ENCODE peak calls at places on chromosomes 2 and 18, in seven cellular contexts. T is GM12865; A is stimulated activated CD4-positive, alpha-beta T cell treated with anti-CD3 and anti-CD28 coated beads, Interleukin-2, amount 100 ng/mL, for 48 hours; P is KBM-7; D is cardiac fibroblast; E is colonic mucosa; H is stimulated activated CD8-positive, alpha-beta memory T cell treated with anti-CD3 and anti-CD28 coated beads, Interleukin-15, amount 100 ng/mL, for 24 hours. C is an unnamed sample.

GRCh38 chr18:79573921-79574491 is 105.6 kb upstream of the CTDP1 start:
- DNase-seq in T (no peak), A (no peak), P (no peak), D (no peak), E (peak), H (no peak), C (no peak)

GRCh38 chr2:219287569-219288265 is 8.6 kb downstream of the DNAJB2 start:
- DNase-seq in T (no peak), A (no peak), P (peak), D (no peak), E (no peak), H (no peak), C (no peak)

GRCh38 chr18:74281639-74282358 is 10.0 kb downstream of the CYB5A start:
- DNase-seq in T (no peak), A (no peak), P (no peak), D (peak), E (peak), H (no peak), C (no peak)

GRCh38 chr2:215450188-215451011 is 14.5 kb upstream of the FN1 start:
- DNase-seq in T (no peak), A (no peak), P (no peak), D (no peak), E (no peak), H (no peak), C (no peak)

GRCh38 chr2:219436491-219436890 is 1.8 kb downstream of the SPEG start:
- DNase-seq in T (no peak), A (no peak), P (no peak), D (no peak), E (no peak), H (no peak), C (no peak)

GRCh38 chr2:32532961-32533360 is 94.9 kb upstream of the TTC27 start:
- DNase-seq in T (no peak), A (no peak), P (no peak), D (no peak), E (no peak), H (no peak), C (no peak)

GRCh38 chr2:85468704-85469349 is 50.3 kb downstream of the SH2D6 start:
- DNase-seq in T (no peak), A (no peak), P (no peak), D (peak), E (peak), H (no peak), C (peak)

GRCh38 chr2:58633576-58634365 is 392.6 kb upstream of the FANCL start:
- DNase-seq in T (no peak), A (no peak), P (no peak), D (peak), E (no peak), H (no peak), C (no peak)